ENCODE peak calls at places on chromosomes 2 and 18, in seven cellular contexts. S is mesendoderm; L is left ventricle myocardium inferior; W is neural progenitor cell; D is HCT116; T is fibroblast of lung; G is effector memory CD4-positive, alpha-beta T cell. H is an unnamed sample. For H3K4me1, the result is how much of the 10 kb centered on the place peaks cover.

GRCh38 chr2:20104900-20105545 is 53.6 kb upstream of the LAPTM4A start:
- DNase-seq in T (no peak), G (no peak), L (no peak), S (no peak), W (no peak), D (no peak), H (no peak)

GRCh38 chr2:147649963-147650362 is 194.9 kb upstream of the ACVR2A start:
- DNase-seq in D (no peak), L (no peak), T (no peak), G (no peak), W (no peak), S (no peak), H (no peak)

GRCh38 chr2:188869560-188869959 is 104.6 kb upstream of the COL3A1 start:
- DNase-seq in T (no peak), S (peak), L (no peak), W (no peak), D (no peak), G (no peak), H (no peak)

GRCh38 chr18:31791817-31792579 is 31.3 kb upstream of the SLC25A52 start:
- DNase-seq in S (no peak), T (no peak), L (no peak), D (no peak), W (no peak), G (no peak), H (no peak)

GRCh38 chr18:35010983-35011382 is 30.2 kb upstream of the MAPRE2 start:
- DNase-seq in G (no peak), L (no peak), T (no peak), W (no peak), D (no peak), S (no peak), H (no peak)

GRCh38 chr2:61362873-61363272 is 108.0 kb downstream of the USP34 start:
- DNase-seq in G (no peak), W (no peak), D (no peak), T (no peak), L (no peak), S (no peak), H (no peak)

GRCh38 chr2:97267411-97268074 is 154.6 kb downstream of the ANKRD36 start:
- DNase-seq in W (peak), S (no peak), G (no peak), D (no peak), L (no peak), T (no peak), H (peak)

GRCh38 chr2:8089596-8089995 is 592.3 kb upstream of the ID2 start:
- DNase-seq in W (no peak), T (peak), S (peak), D (no peak), G (no peak), L (no peak), H (no peak)

GRCh38 chr2:104413890-104414289 is 440.0 kb upstream of the POU3F3 start:
- DNase-seq in W (no peak), D (no peak), G (no peak), T (no peak), S (no peak), L (no peak), H (no peak)

GRCh38 chr18:68215931-68216330 is 499.0 kb downstream of the TMX3 start:
- DNase-seq in T (peak), W (no peak), S (no peak), L (no peak), D (no peak), G (no peak), H (no peak)

GRCh38 chr2:32591669-32592463 is 36.0 kb upstream of the TTC27 start:
- DNase-seq in L (no peak), T (peak), G (no peak), S (no peak), W (no peak), D (no peak), H (no peak)

GRCh38 chr2:37415128-37415817 is 70.8 kb downstream of the QPCT start:
- DNase-seq in W (no peak), L (no peak), S (peak), T (peak), G (no peak), D (no peak), H (peak)

GRCh38 chr2:172455121-172455515 is 27.7 kb downstream of the ITGA6 start:
- DNase-seq in S (no peak), G (no peak), L (no peak), T (no peak), W (no peak), D (no peak), H (no peak)

GRCh38 chr2:437772-438393 is 150.0 kb upstream of the ALKAL2 start:
- DNase-seq in D (no peak), L (no peak), S (no peak), T (no peak), W (no peak), G (peak), H (no peak)

GRCh38 chr18:56139792-56140254 is 498.6 kb downstream of the TXNL1 start:
- DNase-seq in G (no peak), W (no peak), T (peak), D (no peak), L (peak), S (no peak), H (no peak)

GRCh38 chr2:169363570-169364150 is 1.3 kb upstream of the LRP2 start:
- DNase-seq in G (no peak), W (peak), L (no peak), S (peak), T (peak), D (no peak), H (peak)

GRCh38 chr2:189347540-189347939 is 93.7 kb upstream of the WDR75 start:
- DNase-seq in G (no peak), D (peak), S (peak), L (no peak), T (peak), W (peak), H (no peak)

GRCh38 chr18:70931942-70932814 is 643.3 kb downstream of the SOCS6 start:
- DNase-seq in S (peak), W (peak), G (no peak), L (no peak), D (no peak), T (peak), H (no peak)

GRCh38 chr2:239498576-239498975 is 97.8 kb upstream of the HDAC4 start:
- DNase-seq in L (no peak), T (no peak), D (no peak), G (no peak), W (no peak), S (no peak), H (peak)

GRCh38 chr2:16293871-16294270 is 353.5 kb downstream of the MYCN start:
- DNase-seq in W (no peak), G (no peak), L (no peak), S (no peak), T (no peak), D (no peak), H (no peak)

GRCh38 chr2:120938132-120938771 is 202.6 kb downstream of the GLI2 start:
- DNase-seq in L (no peak), W (no peak), G (no peak), S (peak), D (no peak), T (peak), H (no peak)

GRCh38 chr18:61662726-61663125 is 230.1 kb downstream of the RNF152 start:
- DNase-seq in L (no peak), T (no peak), G (no peak), D (no peak), W (no peak), S (no peak), H (no peak)

DNA sequence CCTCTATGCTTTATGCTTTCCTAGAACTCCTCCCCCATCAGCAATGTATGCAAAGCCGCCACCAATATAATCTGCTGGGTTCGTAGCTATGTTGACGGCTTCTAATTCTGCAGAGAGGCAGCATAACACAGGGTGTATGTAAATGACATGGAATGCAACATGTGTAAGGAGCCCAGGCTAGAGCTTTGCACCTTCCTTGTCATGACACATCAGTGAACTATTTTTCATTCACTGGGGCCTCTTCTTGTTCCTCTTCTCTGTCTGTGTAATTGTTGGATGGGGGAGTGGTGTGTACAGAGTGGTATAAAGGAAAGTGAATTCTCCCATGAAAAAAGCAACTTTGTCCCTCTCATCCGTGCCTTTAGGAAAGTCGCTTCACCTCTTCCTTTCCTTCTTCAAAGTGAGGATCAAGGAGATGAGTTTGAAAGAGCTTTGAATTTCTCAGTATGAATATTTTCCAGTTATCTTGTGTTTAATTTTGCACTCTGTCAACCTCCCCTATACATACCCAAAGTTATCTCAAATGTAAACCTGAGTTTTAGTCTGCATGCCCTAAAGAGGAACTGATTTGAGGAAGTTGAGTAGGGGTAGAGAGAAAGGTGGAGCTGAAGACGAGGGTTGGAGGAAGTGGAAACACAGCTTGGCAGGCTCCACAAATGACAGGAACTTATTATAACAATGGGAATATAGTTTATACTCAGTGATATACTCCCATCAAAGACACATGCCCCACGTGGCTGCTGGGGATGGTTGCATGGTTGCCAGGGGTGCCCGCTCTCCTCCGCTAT is 74.9 kb upstream of the ARL4C start:
- DNase-seq in L (no peak), S (no peak), T (no peak), G (no peak), W (no peak), D (no peak), H (no peak)
- H3K4me1 ChIP-seq in L (under half), S (under half), T (under half), G (under half), W (under half), D (under half), H (under half)

GRCh38 chr2:191170773-191171172 is 20.0 kb upstream of the STAT4 start:
- DNase-seq in T (no peak), G (no peak), S (no peak), D (no peak), W (no peak), L (no peak), H (no peak)
- H3K27ac ChIP-seq in T (no peak), G (no peak), S (no peak), D (no peak), W (no peak), L (no peak), H (no peak)

GRCh38 chr2:71535526-71535925 is 82.2 kb downstream of the DYSF start:
- DNase-seq in L (no peak), S (no peak), T (no peak), D (no peak), W (no peak), G (no peak), H (peak)

GRCh38 chr2:71536311-71536710 is 83.0 kb downstream of the DYSF start:
- DNase-seq in G (no peak), S (no peak), T (no peak), L (no peak), D (no peak), W (no peak), H (peak)

GRCh38 chr2:71538656-71539265 is 85.4 kb downstream of the DYSF start:
- DNase-seq in L (no peak), G (no peak), W (no peak), D (no peak), S (no peak), T (no peak), H (peak)

GRCh38 chr2:71534786-71535185 is 81.4 kb downstream of the DYSF start:
- DNase-seq in G (no peak), T (no peak), D (no peak), L (no peak), S (no peak), W (no peak), H (peak)

GRCh38 chr2:71538241-71538640 is 84.9 kb downstream of the DYSF start:
- DNase-seq in W (no peak), T (no peak), S (no peak), L (no peak), D (no peak), G (no peak), H (peak)
- H3K4me3 ChIP-seq in W (no peak), T (no peak), S (no peak), L (no peak), D (no peak), G (no peak), H (no peak)

DNA sequence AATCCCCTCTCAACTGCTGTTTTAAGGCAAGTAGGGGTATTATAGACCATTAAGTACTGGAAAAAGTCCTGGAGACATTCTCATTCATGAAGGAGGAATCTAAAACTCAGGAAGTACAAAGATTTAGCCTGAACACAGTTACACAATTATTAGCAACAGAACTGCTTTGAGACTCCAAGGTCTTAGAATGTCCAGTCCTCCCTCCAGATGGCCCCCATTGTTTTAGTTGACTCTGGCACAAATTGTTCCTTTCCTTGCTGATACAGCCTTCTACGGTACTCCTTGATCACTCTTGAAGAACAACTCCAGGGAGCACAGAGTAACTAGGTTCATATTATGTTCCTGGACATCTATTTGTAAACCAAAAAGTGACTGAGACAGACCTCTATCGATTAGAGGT is 210.1 kb upstream of the RND3 start:
- DNase-seq in S (no peak), D (no peak), G (no peak), W (no peak), L (no peak), T (no peak), H (no peak)
- H3K4me1 ChIP-seq in S (under half), D (under half), G (under half), W (under half), L (under half), T (under half), H (under half)

H was measured in endodermal cell.